ENCODE peak calls at places on chromosomes 4 and X, in five cellular contexts. F is Ammon's horn, M is A172, Z is T-helper 9 cell, X is GM04504. U is an unnamed sample.
A peak's percentile ranks its signal among the peaks of the same experiment; 100 is the strongest.

GRCh38 chr4:119733431-119733830 is 104.8 kb upstream of the PDE5A start:
- DNase-seq in M (peak; percentile 46), F (no peak), X (no peak), Z (no peak), U (no peak)

GRCh38 chrX:20067709-20068315 is 48.9 kb downstream of the MAP7D2 start:
- DNase-seq in Z (no peak), M (peak; percentile 96), F (peak; percentile 50), X (peak; percentile 80), U (peak; percentile 83)

GRCh38 chr4:2673157-2673556 is 83.0 kb downstream of the TNIP2 start:
- DNase-seq in X (no peak), M (no peak), Z (no peak), F (no peak), U (no peak)

GRCh38 chr4:139015948-139016451 is 419 bp downstream of the NOCT start:
- DNase-seq in M (no peak), Z (peak; percentile 27), F (peak; percentile 34), X (no peak), U (peak; percentile 14)

GRCh38 chr4:4627906-4628305 is 86.1 kb upstream of the STX18 start:
- DNase-seq in Z (no peak), M (no peak), X (no peak), F (no peak), U (no peak)

GRCh38 chrX:7286461-7286860 is 138.5 kb upstream of the PUDP start:
- DNase-seq in M (no peak), F (no peak), X (no peak), Z (no peak), U (no peak)

GRCh38 chr4:153651961-153652784 is 31.9 kb upstream of the TLR2 start:
- DNase-seq in X (no peak), Z (no peak), F (peak; percentile 42), M (no peak), U (peak; percentile 13)

GRCh38 chr4:95599777-95600436 is 51.1 kb upstream of the UNC5C start:
- DNase-seq in F (no peak), Z (no peak), M (no peak), X (no peak), U (no peak)

GRCh38 chr4:75653845-75654503 is 19.2 kb downstream of the G3BP2 start:
- DNase-seq in M (peak; percentile 26), X (no peak), Z (no peak), F (peak; percentile 15), U (no peak)

GRCh38 chr4:28082686-28083390 is 1222.2 kb downstream of the STIM2 start:
- DNase-seq in M (no peak), X (no peak), F (no peak), Z (no peak), U (no peak)

GRCh38 chr4:25795566-25796454 is 67.0 kb downstream of the SEL1L3 start:
- DNase-seq in X (peak; percentile 52), Z (no peak), F (no peak), M (peak; percentile 77), U (peak; percentile 77)

GRCh38 chr4:25215506-25215905 is 18.3 kb upstream of the PI4K2B start:
- DNase-seq in Z (no peak), X (no peak), F (peak; percentile 3), M (no peak), U (no peak)

GRCh38 chr4:165398570-165398969 is 19.8 kb downstream of the CPE start:
- DNase-seq in Z (no peak), M (peak; percentile 46), F (peak; percentile 74), X (no peak), U (no peak)